ENCODE peak calls at places on chromosomes 1 and 21, in five cellular contexts. I is naive thymus-derived CD4-positive, alpha-beta T cell; C is SJSA1; P is activated naive CD8-positive, alpha-beta T cell treated with anti-CD3 and anti-CD28 coated beads, Interleukin-2, amount 50 U/mL, for 24 hours; X is LoVo. U is an unnamed sample.

GRCh38 chr1:88923224-88923623 is 31.9 kb upstream of the GTF2B start:
- DNase-seq in X (no peak), P (no peak), I (no peak), C (no peak), U (no peak)

GRCh38 chr1:35555601-35556477 is 1.4 kb downstream of the KIAA0319L start:
- DNase-seq in C (no peak), I (no peak), P (no peak), X (no peak), U (no peak)

GRCh38 chr1:84827566-84827965 is 65.4 kb downstream of the LPAR3 start:
- DNase-seq in C (no peak), I (no peak), X (no peak), P (no peak), U (no peak)

GRCh38 chr21:16532841-16533240 is 803.1 kb downstream of the USP25 start:
- DNase-seq in C (no peak), P (no peak), X (no peak), I (no peak), U (no peak)

GRCh38 chr1:237794071-237794470 is 96.7 kb downstream of the ZP4 start:
- DNase-seq in I (no peak), X (no peak), C (no peak), P (no peak), U (no peak)

GRCh38 chr1:170698711-170699275 is 34.9 kb downstream of the PRRX1 start:
- DNase-seq in C (no peak), I (no peak), X (no peak), P (no peak), U (no peak)

GRCh38 chr1:23417570-23417969 is 7.0 kb downstream of the TCEA3 start:
- DNase-seq in P (no peak), C (peak), X (no peak), I (no peak), U (no peak)

GRCh38 chr1:100292711-100293110 is 26.7 kb downstream of the RTCA start:
- DNase-seq in C (peak), I (no peak), X (no peak), P (no peak), U (no peak)

GRCh38 chr21:20086508-20086907 is 911.7 kb upstream of the NCAM2 start:
- DNase-seq in X (no peak), I (no peak), C (no peak), P (no peak), U (no peak)

GRCh38 chr21:32382108-32382601 is 10.7 kb downstream of the URB1 start:
- DNase-seq in P (no peak), C (peak), I (no peak), X (peak), U (no peak)

GRCh38 chr1:76433528-76433927 is 359.0 kb downstream of the ST6GALNAC3 start:
- DNase-seq in I (no peak), P (no peak), X (no peak), C (no peak), U (no peak)

GRCh38 chr21:27812279-27812678 is 845.4 kb upstream of the ADAMTS5 start:
- DNase-seq in I (no peak), P (no peak), X (no peak), C (no peak), U (no peak)

GRCh38 chr1:101128851-101129250 is 103.3 kb upstream of the DPH5 start:
- DNase-seq in C (no peak), I (no peak), P (no peak), X (no peak), U (no peak)

GRCh38 chr1:66889030-66889429 is 35.6 kb downstream of the DNAI4 start:
- DNase-seq in X (no peak), P (no peak), C (no peak), I (no peak), U (no peak)

GRCh38 chr1:64043976-64044375 is 159.4 kb upstream of the UBE2U start:
- DNase-seq in I (no peak), C (no peak), X (no peak), P (no peak), U (no peak)

GRCh38 chr1:204623365-204623893 is 62.1 kb downstream of the LRRN2 start:
- DNase-seq in X (peak), C (no peak), I (no peak), P (no peak), U (no peak)

GRCh38 chr1:87902830-87903614 is 574.3 kb downstream of the LMO4 start:
- DNase-seq in P (no peak), C (no peak), X (no peak), I (no peak), U (no peak)

GRCh38 chr1:55197106-55197505 is 18.1 kb downstream of the USP24 start:
- DNase-seq in C (no peak), I (no peak), P (no peak), X (no peak), U (no peak)

GRCh38 chr1:1677718-1678580 is 14.6 kb downstream of the SLC35E2B start:
- DNase-seq in I (peak), C (no peak), X (no peak), P (peak), U (peak)

GRCh38 chr1:89607888-89608626 is 24.9 kb upstream of the LRRC8C start:
- DNase-seq in I (peak), P (peak), X (no peak), C (peak), U (no peak)

GRCh38 chr1:56908619-56909340 is 54.2 kb downstream of the C8A start:
- DNase-seq in C (no peak), I (no peak), X (no peak), P (no peak), U (no peak)

GRCh38 chr1:26932536-26932935 is 11.0 kb downstream of the NUDC start:
- DNase-seq in X (no peak), C (no peak), P (no peak), I (no peak), U (peak)

GRCh38 chr21:20721151-20721550 is 277.1 kb upstream of the NCAM2 start:
- DNase-seq in X (no peak), I (no peak), P (no peak), C (no peak), U (no peak)